ENCODE peak calls at places on chromosomes 12 and 14, in five cellular contexts. S, O, X, H and W are unnamed samples.
A peak's percentile ranks its signal among the peaks of the same experiment; 100 is the strongest.

GRCh38 chr12:113996026-113996425 is 29.9 kb upstream of the RBM19 start:
- DNase-seq in S (no peak), O (no peak), X (no peak), H (peak; percentile 13), W (no peak)

GRCh38 chr12:47382305-47382704 is 302.5 kb upstream of the AMIGO2 start:
- DNase-seq in S (no peak), O (no peak), X (no peak), H (no peak), W (no peak)

GRCh38 chr12:94282675-94283074 is 134.3 kb downstream of the PLXNC1 start:
- DNase-seq in S (peak; percentile 47), O (peak; percentile 10), X (peak; percentile 25), H (peak; percentile 65), W (peak; percentile 33)

GRCh38 chr12:131075194-131075593 is 121.5 kb downstream of the ADGRD1 start:
- DNase-seq in S (no peak), O (no peak), X (no peak), H (peak; percentile 61), W (no peak)

GRCh38 chr12:53232641-53233538 is 881 bp upstream of the RARG start:
- DNase-seq in S (no peak), O (peak; percentile 75), X (no peak), H (peak; percentile 95), W (peak; percentile 28)

GRCh38 chr14:91038439-91038838 is 22.0 kb downstream of the RPS6KA5 start:
- DNase-seq in S (no peak), O (peak; percentile 91), X (no peak), H (peak; percentile 37), W (no peak)

GRCh38 chr14:32920696-32921276 is 17.9 kb upstream of the NPAS3 start:
- DNase-seq in S (no peak), O (no peak), X (no peak), H (no peak), W (no peak)

GRCh38 chr12:47391566-47391965 is 311.8 kb upstream of the AMIGO2 start:
- DNase-seq in S (peak; percentile 43), O (no peak), X (peak; percentile 55), H (no peak), W (peak; percentile 42)

GRCh38 chr12:90652280-90652679 is 302.7 kb downstream of the CCER1 start:
- DNase-seq in S (no peak), O (peak; percentile 23), X (no peak), H (no peak), W (no peak)

GRCh38 chr12:80353254-80353653 is 90.8 kb upstream of the PTPRQ start:
- DNase-seq in S (no peak), O (peak; percentile 75), X (no peak), H (no peak), W (no peak)

GRCh38 chr14:64218344-64219240 is 75.6 kb downstream of the ESR2 start:
- DNase-seq in S (no peak), O (no peak), X (no peak), H (peak; percentile 32), W (no peak)

GRCh38 chr12:23084236-23084995 is 459.4 kb downstream of the ETNK1 start:
- DNase-seq in S (no peak), O (peak; percentile 100), X (no peak), H (peak; percentile 72), W (no peak)

GRCh38 chr12:108295631-108296030 is 43.5 kb downstream of the CMKLR1 start:
- DNase-seq in S (no peak), O (no peak), X (no peak), H (peak; percentile 65), W (no peak)

GRCh38 chr12:98951401-98951800 is 306.3 kb downstream of the APAF1 start:
- DNase-seq in S (no peak), O (no peak), X (no peak), H (no peak), W (no peak)

GRCh38 chr14:102935756-102936155 is 13.3 kb downstream of the AMN start:
- DNase-seq in S (no peak), O (no peak), X (no peak), H (peak; percentile 53), W (no peak)

GRCh38 chr12:109715310-109716091 is 1.9 kb downstream of the FAM222A start:
- DNase-seq in S (no peak), O (no peak), X (no peak), H (peak; percentile 54), W (no peak)

GRCh38 chr12:52699373-52699772 is 4.0 kb downstream of the KRT77 start:
- DNase-seq in S (no peak), O (no peak), X (no peak), H (no peak), W (no peak)